ENCODE peak calls at places on chromosomes 4 and X, in eight cellular contexts. One of them, this sample, is unnamed.

GRCh38 chr4:7763788-7764187 is 175.9 kb downstream of the AFAP1 start:
- DNase-seq in NCI-H1092: no peak
- DNase-seq in GM13977: no peak
- DNase-seq in activated T-cell treated with anti-CD3 and anti-CD28 coated beads for 48 hours: no peak
- DNase-seq in SW480: peak
- DNase-seq in COR-L47: no peak
- DNase-seq in GM23248: peak
- DNase-seq in neural progenitor cell: no peak
- DNase-seq in this sample: no peak

GRCh38 chrX:109710181-109710580 is 22.9 kb downstream of the ACSL4 start:
- DNase-seq in NCI-H1092: no peak
- DNase-seq in GM13977: no peak
- DNase-seq in activated T-cell treated with anti-CD3 and anti-CD28 coated beads for 48 hours: no peak
- DNase-seq in SW480: no peak
- DNase-seq in COR-L47: no peak
- DNase-seq in GM23248: no peak
- DNase-seq in neural progenitor cell: no peak
- DNase-seq in this sample: no peak

GRCh38 chr4:38105475-38105874 is 145.3 kb downstream of the PTTG2 start:
- DNase-seq in NCI-H1092: no peak
- DNase-seq in GM13977: no peak
- DNase-seq in activated T-cell treated with anti-CD3 and anti-CD28 coated beads for 48 hours: no peak
- DNase-seq in SW480: no peak
- DNase-seq in COR-L47: peak
- DNase-seq in GM23248: no peak
- DNase-seq in neural progenitor cell: no peak
- DNase-seq in this sample: no peak

GRCh38 chrX:71214604-71215334 is 8.3 kb upstream of the GJB1 start:
- DNase-seq in NCI-H1092: no peak
- DNase-seq in GM13977: no peak
- DNase-seq in activated T-cell treated with anti-CD3 and anti-CD28 coated beads for 48 hours: no peak
- DNase-seq in SW480: peak
- DNase-seq in COR-L47: no peak
- DNase-seq in GM23248: no peak
- DNase-seq in neural progenitor cell: no peak
- DNase-seq in this sample: no peak

GRCh38 chrX:1169198-1169597 is 43.3 kb downstream of the CRLF2 start:
- DNase-seq in NCI-H1092: no peak
- DNase-seq in GM13977: no peak
- DNase-seq in activated T-cell treated with anti-CD3 and anti-CD28 coated beads for 48 hours: no peak
- DNase-seq in SW480: no peak
- DNase-seq in COR-L47: no peak
- DNase-seq in GM23248: peak
- DNase-seq in neural progenitor cell: no peak
- DNase-seq in this sample: no peak

GRCh38 chr4:53364624-53365023 is 1.2 kb downstream of the SCFD2 start:
- DNase-seq in NCI-H1092: no peak
- DNase-seq in GM13977: no peak
- DNase-seq in activated T-cell treated with anti-CD3 and anti-CD28 coated beads for 48 hours: no peak
- DNase-seq in SW480: no peak
- DNase-seq in COR-L47: no peak
- DNase-seq in GM23248: no peak
- DNase-seq in neural progenitor cell: no peak
- DNase-seq in this sample: no peak

GRCh38 chr4:101348367-101348827 is 1.1 kb upstream of the PPP3CA start:
- DNase-seq in NCI-H1092: no peak
- DNase-seq in GM13977: no peak
- DNase-seq in activated T-cell treated with anti-CD3 and anti-CD28 coated beads for 48 hours: no peak
- DNase-seq in SW480: peak
- DNase-seq in COR-L47: no peak
- DNase-seq in GM23248: peak
- DNase-seq in neural progenitor cell: no peak
- DNase-seq in this sample: no peak

GRCh38 chr4:173328236-173328901 is 5.8 kb downstream of the HMGB2 start:
- DNase-seq in NCI-H1092: no peak
- DNase-seq in GM13977: no peak
- DNase-seq in activated T-cell treated with anti-CD3 and anti-CD28 coated beads for 48 hours: no peak
- DNase-seq in SW480: no peak
- DNase-seq in COR-L47: no peak
- DNase-seq in GM23248: no peak
- DNase-seq in neural progenitor cell: no peak
- DNase-seq in this sample: no peak

GRCh38 chrX:18490816-18491215 is 65.4 kb downstream of the CDKL5 start:
- DNase-seq in NCI-H1092: no peak
- DNase-seq in GM13977: no peak
- DNase-seq in activated T-cell treated with anti-CD3 and anti-CD28 coated beads for 48 hours: no peak
- DNase-seq in SW480: no peak
- DNase-seq in COR-L47: no peak
- DNase-seq in GM23248: no peak
- DNase-seq in neural progenitor cell: no peak
- DNase-seq in this sample: no peak

GRCh38 chr4:18568600-18568999 is 547.0 kb upstream of the LCORL start:
- DNase-seq in NCI-H1092: no peak
- DNase-seq in GM13977: no peak
- DNase-seq in activated T-cell treated with anti-CD3 and anti-CD28 coated beads for 48 hours: no peak
- DNase-seq in SW480: peak
- DNase-seq in COR-L47: peak
- DNase-seq in GM23248: no peak
- DNase-seq in neural progenitor cell: no peak
- DNase-seq in this sample: no peak

GRCh38 chrX:3567681-3568080 is 145.8 kb downstream of the PRKX start:
- DNase-seq in NCI-H1092: no peak
- DNase-seq in GM13977: no peak
- DNase-seq in activated T-cell treated with anti-CD3 and anti-CD28 coated beads for 48 hours: no peak
- DNase-seq in SW480: no peak
- DNase-seq in COR-L47: no peak
- DNase-seq in GM23248: peak
- DNase-seq in neural progenitor cell: no peak
- DNase-seq in this sample: no peak

GRCh38 chr4:140937866-140938265 is 181.7 kb upstream of the TBC1D9 start:
- DNase-seq in NCI-H1092: no peak
- DNase-seq in GM13977: no peak
- DNase-seq in activated T-cell treated with anti-CD3 and anti-CD28 coated beads for 48 hours: no peak
- DNase-seq in SW480: no peak
- DNase-seq in COR-L47: no peak
- DNase-seq in GM23248: peak
- DNase-seq in neural progenitor cell: no peak
- DNase-seq in this sample: no peak

GRCh38 chrX:40952855-40953254 is 132.4 kb upstream of the USP9X start:
- DNase-seq in NCI-H1092: no peak
- DNase-seq in GM13977: no peak
- DNase-seq in activated T-cell treated with anti-CD3 and anti-CD28 coated beads for 48 hours: no peak
- DNase-seq in SW480: no peak
- DNase-seq in COR-L47: no peak
- DNase-seq in GM23248: peak
- DNase-seq in neural progenitor cell: no peak
- DNase-seq in this sample: peak

GRCh38 chr4:82661601-82662000 is 99.8 kb upstream of the TMEM150C start:
- DNase-seq in NCI-H1092: no peak
- DNase-seq in GM13977: no peak
- DNase-seq in activated T-cell treated with anti-CD3 and anti-CD28 coated beads for 48 hours: no peak
- DNase-seq in SW480: no peak
- DNase-seq in COR-L47: no peak
- DNase-seq in GM23248: no peak
- DNase-seq in neural progenitor cell: no peak
- DNase-seq in this sample: no peak

GRCh38 chr4:185660340-185660739 is 125.0 kb upstream of the PDLIM3 start:
- DNase-seq in NCI-H1092: no peak
- DNase-seq in GM13977: no peak
- DNase-seq in activated T-cell treated with anti-CD3 and anti-CD28 coated beads for 48 hours: no peak
- DNase-seq in SW480: no peak
- DNase-seq in COR-L47: no peak
- DNase-seq in GM23248: no peak
- DNase-seq in neural progenitor cell: no peak
- DNase-seq in this sample: no peak

GRCh38 chrX:69014200-69014599 is 151.1 kb downstream of the PJA1 start:
- DNase-seq in NCI-H1092: no peak
- DNase-seq in GM13977: no peak
- DNase-seq in activated T-cell treated with anti-CD3 and anti-CD28 coated beads for 48 hours: no peak
- DNase-seq in SW480: no peak
- DNase-seq in COR-L47: no peak
- DNase-seq in GM23248: peak
- DNase-seq in neural progenitor cell: no peak
- DNase-seq in this sample: no peak

GRCh38 chrX:19888419-19888879 is 1.0 kb upstream of the SH3KBP1 start:
- DNase-seq in NCI-H1092: peak
- DNase-seq in GM13977: peak
- DNase-seq in activated T-cell treated with anti-CD3 and anti-CD28 coated beads for 48 hours: no peak
- DNase-seq in SW480: peak
- DNase-seq in COR-L47: peak
- DNase-seq in GM23248: peak
- DNase-seq in neural progenitor cell: peak
- DNase-seq in this sample: peak

GRCh38 chr4:67861513-67861912 is 22.3 kb downstream of the TMPRSS11D start:
- DNase-seq in NCI-H1092: peak
- DNase-seq in GM13977: no peak
- DNase-seq in activated T-cell treated with anti-CD3 and anti-CD28 coated beads for 48 hours: no peak
- DNase-seq in SW480: no peak
- DNase-seq in COR-L47: peak
- DNase-seq in GM23248: peak
- DNase-seq in neural progenitor cell: no peak
- DNase-seq in this sample: no peak

GRCh38 chrX:50978920-50979660 is 68.6 kb downstream of the BMP15 start:
- DNase-seq in NCI-H1092: no peak
- DNase-seq in GM13977: no peak
- DNase-seq in activated T-cell treated with anti-CD3 and anti-CD28 coated beads for 48 hours: no peak
- DNase-seq in SW480: no peak
- DNase-seq in COR-L47: no peak
- DNase-seq in GM23248: peak
- DNase-seq in neural progenitor cell: peak
- DNase-seq in this sample: no peak

GRCh38 chr4:31949045-31949444 is 1228.9 kb downstream of the PCDH7 start:
- DNase-seq in NCI-H1092: no peak
- DNase-seq in GM13977: no peak
- DNase-seq in activated T-cell treated with anti-CD3 and anti-CD28 coated beads for 48 hours: no peak
- DNase-seq in SW480: no peak
- DNase-seq in COR-L47: no peak
- DNase-seq in GM23248: no peak
- DNase-seq in neural progenitor cell: no peak
- DNase-seq in this sample: no peak

GRCh38 chr4:73729534-73730165 is 10.7 kb upstream of the CXCL8 start:
- DNase-seq in NCI-H1092: no peak
- DNase-seq in GM13977: peak
- DNase-seq in activated T-cell treated with anti-CD3 and anti-CD28 coated beads for 48 hours: no peak
- DNase-seq in SW480: peak
- DNase-seq in COR-L47: peak
- DNase-seq in GM23248: peak
- DNase-seq in neural progenitor cell: peak
- DNase-seq in this sample: no peak

GRCh38 chrX:1870421-1870820 is 255.6 kb downstream of the ASMT start:
- DNase-seq in NCI-H1092: no peak
- DNase-seq in GM13977: no peak
- DNase-seq in activated T-cell treated with anti-CD3 and anti-CD28 coated beads for 48 hours: no peak
- DNase-seq in SW480: no peak
- DNase-seq in COR-L47: no peak
- DNase-seq in GM23248: no peak
- DNase-seq in neural progenitor cell: no peak
- DNase-seq in this sample: no peak

GRCh38 chr4:16582526-16582925 is 315.9 kb downstream of the LDB2 start:
- DNase-seq in NCI-H1092: no peak
- DNase-seq in GM13977: no peak
- DNase-seq in activated T-cell treated with anti-CD3 and anti-CD28 coated beads for 48 hours: no peak
- DNase-seq in SW480: no peak
- DNase-seq in COR-L47: no peak
- DNase-seq in GM23248: no peak
- DNase-seq in neural progenitor cell: peak
- DNase-seq in this sample: no peak

GRCh38 chr4:30402276-30402675 is 317.9 kb upstream of the PCDH7 start:
- DNase-seq in NCI-H1092: no peak
- DNase-seq in GM13977: no peak
- DNase-seq in activated T-cell treated with anti-CD3 and anti-CD28 coated beads for 48 hours: no peak
- DNase-seq in SW480: no peak
- DNase-seq in COR-L47: no peak
- DNase-seq in GM23248: no peak
- DNase-seq in neural progenitor cell: no peak
- DNase-seq in this sample: no peak

GRCh38 chr4:10567766-10568165 is 110.5 kb upstream of the ZNF518B start:
- DNase-seq in NCI-H1092: no peak
- DNase-seq in GM13977: no peak
- DNase-seq in activated T-cell treated with anti-CD3 and anti-CD28 coated beads for 48 hours: no peak
- DNase-seq in SW480: no peak
- DNase-seq in COR-L47: no peak
- DNase-seq in GM23248: no peak
- DNase-seq in neural progenitor cell: no peak
- DNase-seq in this sample: no peak

GRCh38 chr4:173252024-173252935 is 81.9 kb downstream of the HMGB2 start:
- DNase-seq in NCI-H1092: peak
- DNase-seq in GM13977: peak
- DNase-seq in activated T-cell treated with anti-CD3 and anti-CD28 coated beads for 48 hours: peak
- DNase-seq in SW480: peak
- DNase-seq in COR-L47: peak
- DNase-seq in GM23248: peak
- DNase-seq in neural progenitor cell: peak
- DNase-seq in this sample: no peak

GRCh38 chr4:186514271-186514950 is 41.0 kb downstream of the MTNR1A start:
- DNase-seq in NCI-H1092: no peak
- DNase-seq in GM13977: no peak
- DNase-seq in activated T-cell treated with anti-CD3 and anti-CD28 coated beads for 48 hours: no peak
- DNase-seq in SW480: peak
- DNase-seq in COR-L47: no peak
- DNase-seq in GM23248: no peak
- DNase-seq in neural progenitor cell: no peak
- DNase-seq in this sample: no peak

GRCh38 chr4:10809905-10810304 is 125.3 kb upstream of the CLNK start:
- DNase-seq in NCI-H1092: no peak
- DNase-seq in GM13977: no peak
- DNase-seq in activated T-cell treated with anti-CD3 and anti-CD28 coated beads for 48 hours: no peak
- DNase-seq in SW480: no peak
- DNase-seq in COR-L47: no peak
- DNase-seq in GM23248: no peak
- DNase-seq in neural progenitor cell: no peak
- DNase-seq in this sample: no peak

GRCh38 chr4:22515145-22515887 is 550 bp downstream of the ADGRA3 start:
- DNase-seq in NCI-H1092: peak
- DNase-seq in GM13977: peak
- DNase-seq in activated T-cell treated with anti-CD3 and anti-CD28 coated beads for 48 hours: peak
- DNase-seq in SW480: peak
- DNase-seq in COR-L47: peak
- DNase-seq in GM23248: peak
- DNase-seq in neural progenitor cell: peak
- DNase-seq in this sample: peak

GRCh38 chr4:115678425-115678941 is 565.1 kb upstream of the NDST4 start:
- DNase-seq in NCI-H1092: no peak
- DNase-seq in GM13977: no peak
- DNase-seq in activated T-cell treated with anti-CD3 and anti-CD28 coated beads for 48 hours: no peak
- DNase-seq in SW480: no peak
- DNase-seq in COR-L47: no peak
- DNase-seq in GM23248: no peak
- DNase-seq in neural progenitor cell: no peak
- DNase-seq in this sample: no peak